ENCODE peak calls at places on chromosomes 2 and 18, in four cellular contexts. One of them, this sample, is unnamed.

GRCh38 chr18:35084494-35085449 is 43.6 kb downstream of the MAPRE2 start:
- DNase-seq in cardiac muscle cell: no peak
- DNase-seq in tibial nerve: no peak
- DNase-seq in HCT116: no peak
- DNase-seq in this sample: no peak

GRCh38 chr2:15729709-15730544 is 138.3 kb downstream of the DDX1 start:
- DNase-seq in cardiac muscle cell: no peak
- DNase-seq in tibial nerve: no peak
- DNase-seq in HCT116: no peak
- DNase-seq in this sample: no peak

GRCh38 chr2:64405476-64406406 is 48.2 kb upstream of the LGALSL start:
- DNase-seq in cardiac muscle cell: no peak
- DNase-seq in tibial nerve: peak; percentile 45
- DNase-seq in HCT116: no peak
- DNase-seq in this sample: no peak

GRCh38 chr2:227389661-227390060 is 1.9 kb upstream of the SCYGR1 start:
- DNase-seq in cardiac muscle cell: no peak
- DNase-seq in tibial nerve: no peak
- DNase-seq in HCT116: no peak
- DNase-seq in this sample: no peak

GRCh38 chr18:331231-331771 is 63.5 kb upstream of the THOC1 start:
- DNase-seq in cardiac muscle cell: no peak
- DNase-seq in tibial nerve: no peak
- DNase-seq in HCT116: no peak
- DNase-seq in this sample: no peak

GRCh38 chr2:221710744-221711143 is 138.6 kb upstream of the EPHA4 start:
- DNase-seq in cardiac muscle cell: no peak
- DNase-seq in tibial nerve: no peak
- DNase-seq in HCT116: no peak
- DNase-seq in this sample: no peak

GRCh38 chr2:190879474-190880373 is 897 bp upstream of the GLS start:
- DNase-seq in cardiac muscle cell: no peak
- DNase-seq in tibial nerve: no peak
- DNase-seq in HCT116: no peak
- DNase-seq in this sample: no peak

GRCh38 chr2:147511491-147511948 is 333.3 kb upstream of the ACVR2A start:
- DNase-seq in cardiac muscle cell: no peak
- DNase-seq in tibial nerve: peak; percentile 17
- DNase-seq in HCT116: no peak
- DNase-seq in this sample: no peak

GRCh38 chr18:60090170-60090569 is 190.4 kb downstream of the PMAIP1 start:
- DNase-seq in cardiac muscle cell: peak; percentile 77
- DNase-seq in tibial nerve: no peak
- DNase-seq in HCT116: no peak
- DNase-seq in this sample: no peak

GRCh38 chr2:20431772-20432171 is 15.1 kb upstream of the RHOB start:
- DNase-seq in cardiac muscle cell: no peak
- DNase-seq in tibial nerve: no peak
- DNase-seq in HCT116: no peak
- DNase-seq in this sample: no peak

DNA sequence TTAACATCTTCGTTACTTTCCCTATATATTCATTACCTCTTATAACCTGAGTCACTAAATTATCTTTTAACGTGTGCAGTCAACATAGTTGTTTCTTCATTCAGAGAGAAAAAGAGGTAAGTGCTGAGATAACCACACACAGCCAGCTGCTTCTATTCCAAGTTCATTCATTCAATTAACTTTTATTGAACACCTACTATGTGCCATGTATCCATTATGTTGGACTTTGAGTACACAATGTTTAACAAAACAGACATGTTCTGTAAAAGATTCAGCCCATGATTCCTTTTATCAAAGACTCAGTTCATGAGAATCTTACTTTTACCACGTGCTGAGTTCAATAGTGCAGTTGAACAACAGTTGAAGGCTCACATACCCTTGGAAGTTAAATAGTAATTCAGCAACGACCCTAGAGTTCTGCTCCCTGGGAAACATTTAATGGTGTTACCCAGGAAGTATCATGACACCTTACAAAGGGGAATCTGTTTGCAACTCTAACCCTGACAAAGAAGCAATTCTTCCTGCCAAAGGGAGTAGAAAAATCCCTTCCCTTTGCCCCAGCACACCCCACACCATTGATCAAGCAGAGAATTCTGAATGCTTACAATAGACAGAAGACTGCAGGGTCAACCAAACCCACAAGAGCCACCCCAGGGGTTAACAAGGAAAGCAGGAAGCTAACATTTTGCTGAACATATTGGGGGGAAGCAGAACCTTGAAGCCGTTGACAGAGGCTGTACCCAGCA is 595.8 kb downstream of the STK39 start:
- DNase-seq in cardiac muscle cell: no peak
- DNase-seq in tibial nerve: no peak
- DNase-seq in HCT116: no peak
- DNase-seq in this sample: no peak
- H3K36me3 ChIP-seq in cardiac muscle cell: no peaks in the 10 kb centered on the region
- H3K36me3 ChIP-seq in tibial nerve: no peaks in the 10 kb centered on the region
- H3K36me3 ChIP-seq in HCT116: no peaks in the 10 kb centered on the region
- H3K36me3 ChIP-seq in this sample: no peaks in the 10 kb centered on the region

DNA sequence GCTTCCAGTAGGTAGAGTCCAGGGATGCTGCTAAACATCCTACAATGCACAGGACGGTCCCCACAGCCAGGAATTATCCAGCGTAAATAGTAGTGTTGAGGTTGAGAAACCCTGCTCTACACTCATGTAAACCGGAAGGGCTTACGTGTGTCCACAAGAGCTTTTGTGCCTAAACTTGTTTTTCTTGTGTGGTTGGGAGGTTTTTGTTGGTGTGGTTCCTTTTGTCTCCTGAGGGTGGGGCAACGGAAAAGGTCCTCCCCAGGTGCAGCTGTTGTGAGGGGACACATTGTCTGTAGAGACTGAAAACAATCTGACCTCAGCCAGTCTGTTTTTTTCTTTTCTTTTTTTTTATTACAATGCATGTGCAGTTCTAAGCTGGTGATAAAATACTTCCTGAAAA is 72.7 kb upstream of the MGAT5 start:
- DNase-seq in cardiac muscle cell: no peak
- DNase-seq in tibial nerve: no peak
- DNase-seq in HCT116: no peak
- DNase-seq in this sample: no peak
- TF ChIP-seq CTCF in cardiac muscle cell: no peak
- TF ChIP-seq CTCF in tibial nerve: no peak
- TF ChIP-seq CTCF in HCT116: no peak
- TF ChIP-seq CTCF in this sample: no peak

DNA sequence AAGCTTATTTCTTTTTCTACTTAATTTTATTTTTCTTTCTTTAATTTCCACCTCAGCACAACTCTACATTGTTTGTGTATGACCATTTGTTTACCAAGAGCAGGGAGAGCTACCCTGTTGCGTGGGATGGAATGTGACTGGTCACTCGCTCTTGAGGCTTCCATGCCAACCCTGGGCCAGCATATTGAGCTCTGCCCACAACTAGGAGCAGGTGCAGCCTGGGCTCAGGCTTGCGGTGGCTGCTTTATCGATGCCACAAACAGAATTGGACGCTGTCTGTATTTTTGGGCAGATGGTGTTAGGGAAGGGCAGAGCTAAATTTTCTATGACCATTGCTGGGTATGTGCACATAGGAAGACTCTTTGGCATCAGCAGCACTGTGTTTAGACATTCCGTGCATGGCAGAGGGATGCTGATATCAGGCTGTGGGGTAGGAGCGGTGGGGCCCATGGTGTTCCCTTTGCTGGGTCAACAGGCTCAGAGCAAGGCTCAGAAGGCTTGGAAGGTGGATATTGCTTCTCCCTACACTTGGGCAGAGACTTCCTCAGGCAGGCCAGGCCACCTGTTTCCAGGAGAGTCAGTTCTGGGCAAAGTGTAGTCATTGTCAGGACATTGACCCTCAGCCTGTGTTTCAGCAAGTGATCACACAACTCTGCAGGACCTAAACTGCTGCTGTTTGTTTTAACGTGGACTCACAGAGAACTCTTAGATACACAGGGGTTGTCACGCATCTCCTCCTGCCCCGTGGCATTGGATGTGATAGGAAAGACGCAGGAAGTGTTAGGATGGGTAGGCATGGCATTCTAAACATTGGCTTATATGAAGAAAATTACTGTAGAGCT is 40.2 kb downstream of the TMEM182 start:
- DNase-seq in cardiac muscle cell: no peak
- DNase-seq in tibial nerve: no peak
- DNase-seq in HCT116: no peak
- DNase-seq in this sample: no peak
- H3K27ac ChIP-seq in cardiac muscle cell: no peak overlapping the region
- H3K27ac ChIP-seq in tibial nerve: no peak overlapping the region
- H3K27ac ChIP-seq in HCT116: no peak overlapping the region
- H3K27ac ChIP-seq in this sample: no peak overlapping the region

DNA sequence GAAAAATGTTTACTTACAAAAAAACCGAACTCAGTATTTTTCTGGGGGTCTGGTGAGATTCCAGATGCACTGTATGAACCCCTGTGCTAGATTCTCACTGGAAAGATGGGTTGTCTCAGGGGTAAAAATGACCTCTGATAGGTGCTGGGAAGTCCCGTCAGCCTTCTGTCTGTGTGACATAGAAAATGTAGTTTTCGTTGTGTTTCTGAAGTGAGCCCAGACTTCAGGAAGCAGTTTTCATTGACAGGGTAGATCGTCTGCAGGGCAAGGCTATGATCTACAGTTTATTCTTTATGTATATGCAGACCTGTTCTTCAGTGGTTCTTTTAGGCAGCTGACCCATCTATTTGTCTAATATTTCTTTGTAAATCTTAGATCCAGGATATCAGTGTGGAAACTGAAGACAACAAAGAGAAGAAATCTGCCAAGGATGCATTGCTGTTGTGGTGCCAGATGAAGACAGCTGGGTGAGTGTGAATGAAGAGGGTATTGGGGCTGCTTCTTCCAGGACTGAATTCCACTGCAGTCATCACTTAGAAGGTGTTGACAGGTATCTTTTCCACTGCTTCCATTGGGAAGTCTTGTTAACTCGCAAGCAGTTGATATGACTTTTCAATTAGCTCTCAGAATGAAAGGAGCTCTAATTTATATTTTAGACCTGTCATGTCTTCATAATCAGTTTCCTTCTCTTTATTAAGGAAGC is 107.5 kb upstream of the EML6 start:
- DNase-seq in cardiac muscle cell: peak; percentile 72
- DNase-seq in tibial nerve: no peak
- DNase-seq in HCT116: no peak
- DNase-seq in this sample: no peak
- H3K36me3 ChIP-seq in cardiac muscle cell: peaks cover 22% of the 10 kb centered on the region
- H3K36me3 ChIP-seq in tibial nerve: peaks cover 10% of the 10 kb centered on the region
- H3K36me3 ChIP-seq in HCT116: peaks cover 16% of the 10 kb centered on the region
- H3K36me3 ChIP-seq in this sample: peaks cover 87% of the 10 kb centered on the region

DNA sequence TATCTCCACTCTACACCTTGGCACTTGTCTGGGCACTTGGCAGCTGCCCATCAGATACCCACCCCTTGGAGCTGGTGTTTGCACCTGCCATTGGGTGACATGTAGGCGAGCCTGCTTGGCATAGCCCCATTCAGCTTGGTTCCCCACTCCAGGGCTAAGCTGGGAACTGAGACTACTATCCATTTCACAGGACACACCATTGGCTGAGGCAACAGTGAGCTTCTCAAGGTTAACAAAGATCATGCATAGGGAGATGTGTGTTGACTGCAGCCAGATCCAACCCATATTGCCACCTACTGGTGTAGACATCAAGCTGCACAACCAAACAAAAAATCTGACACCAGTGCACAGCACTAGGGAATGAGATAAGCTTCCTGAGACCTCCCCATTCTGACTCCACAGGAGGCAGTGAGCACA is 1389.8 kb upstream of the TMEFF2 start:
- DNase-seq in cardiac muscle cell: peak; percentile 49
- DNase-seq in tibial nerve: no peak
- DNase-seq in HCT116: peak; percentile 15
- DNase-seq in this sample: no peak
- TF ChIP-seq CTCF in cardiac muscle cell: peak; percentile 35
- TF ChIP-seq CTCF in tibial nerve: no peak
- TF ChIP-seq CTCF in HCT116: peak; percentile 57
- TF ChIP-seq CTCF in this sample: peak; percentile 41

GRCh38 chr2:61905372-61906186 is at the start of gene COMMD1:
- DNase-seq in cardiac muscle cell: peak; percentile 88
- DNase-seq in tibial nerve: peak; percentile 65
- DNase-seq in HCT116: no peak
- DNase-seq in this sample: peak; percentile 69
- H3K27ac ChIP-seq in cardiac muscle cell: peak within 1 kb of the TSS; percentile 53
- H3K27ac ChIP-seq in tibial nerve: peak within 1 kb of the TSS; percentile 80
- H3K27ac ChIP-seq in HCT116: no peak within 1 kb of the TSS
- H3K27ac ChIP-seq in this sample: no peak within 1 kb of the TSS

GRCh38 chr2:158809816-158810215 is 14.7 kb downstream of the DAPL1 start:
- DNase-seq in cardiac muscle cell: no peak
- DNase-seq in tibial nerve: no peak
- DNase-seq in HCT116: no peak
- DNase-seq in this sample: no peak

GRCh38 chr2:158810761-158811470 is 15.8 kb downstream of the DAPL1 start:
- DNase-seq in cardiac muscle cell: no peak
- DNase-seq in tibial nerve: no peak
- DNase-seq in HCT116: no peak
- DNase-seq in this sample: no peak

GRCh38 chr2:158806941-158807340 is 11.8 kb downstream of the DAPL1 start:
- DNase-seq in cardiac muscle cell: no peak
- DNase-seq in tibial nerve: no peak
- DNase-seq in HCT116: no peak
- DNase-seq in this sample: no peak

DNA sequence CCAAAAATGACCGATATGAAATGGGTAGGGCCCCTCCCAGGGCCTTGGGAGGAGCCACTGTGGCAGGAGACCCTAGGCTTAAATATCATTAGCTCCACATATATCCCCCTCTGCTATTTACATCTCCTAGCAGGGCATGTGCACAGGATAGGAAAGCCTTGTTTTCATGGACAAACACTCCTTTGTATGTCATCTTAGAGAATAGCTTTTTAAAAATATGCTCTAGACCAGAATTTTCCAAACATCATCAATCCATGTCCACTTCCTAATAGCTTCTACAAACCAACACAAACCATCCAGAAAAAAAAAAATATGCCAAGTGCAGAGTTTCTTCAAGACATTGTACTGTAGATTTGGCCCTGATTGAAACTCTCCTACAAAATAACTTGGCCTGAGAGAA is 10.8 kb downstream of the DAPL1 start:
- DNase-seq in cardiac muscle cell: no peak
- DNase-seq in tibial nerve: no peak
- DNase-seq in HCT116: no peak
- DNase-seq in this sample: no peak
- H3K36me3 ChIP-seq in cardiac muscle cell: no peaks in the 10 kb centered on the region
- H3K36me3 ChIP-seq in tibial nerve: no peaks in the 10 kb centered on the region
- H3K36me3 ChIP-seq in HCT116: no peaks in the 10 kb centered on the region
- H3K36me3 ChIP-seq in this sample: no peaks in the 10 kb centered on the region